ENCODE peak calls at places on chromosomes 1 and 21, in seven cellular contexts. A is activated T-helper 2 cell treated with anti-CD3 and anti-CD28 coated beads, Interferon-gamma antibody, Interleukin-2, Interleukin-4, amounts not matched to agents 10 μg/mL and 5 μg/mL and 100 μg/mL, durations not matched to agents 14 hours and 24 hours and 36 hours; H is heart right ventricle; W is fibroblast of mammary gland; O is right lobe of liver; X is NCI-H460; N is NCI-H2081. Q is an unnamed sample.

GRCh38 chr1:161175771-161176453 is 1.4 kb downstream of the B4GALT3 start:
- DNase-seq in A (no peak), H (no peak), W (no peak), O (peak), X (no peak), N (no peak), Q (no peak)

GRCh38 chr1:169694304-169694703 is 17.1 kb downstream of the SELL start:
- DNase-seq in A (peak), H (no peak), W (no peak), O (no peak), X (no peak), N (no peak), Q (no peak)

GRCh38 chr1:19163261-19163660 is 46.8 kb downstream of the UBR4 start:
- DNase-seq in A (no peak), H (no peak), W (peak), O (no peak), X (no peak), N (no peak), Q (no peak)

GRCh38 chr1:244163861-244164562 is 112.9 kb downstream of the ZBTB18 start:
- DNase-seq in A (no peak), H (peak), W (peak), O (no peak), X (peak), N (no peak), Q (no peak)

GRCh38 chr1:8133190-8133589 is 107.1 kb upstream of the ERRFI1 start:
- DNase-seq in A (no peak), H (no peak), W (no peak), O (no peak), X (no peak), N (no peak), Q (peak)

GRCh38 chr1:77649127-77649526 is 33.3 kb downstream of the ZZZ3 start:
- DNase-seq in A (no peak), H (no peak), W (no peak), O (no peak), X (no peak), N (no peak), Q (no peak)

GRCh38 chr1:163170331-163170730 is 32.4 kb downstream of the RGS5 start:
- DNase-seq in A (no peak), H (no peak), W (peak), O (no peak), X (no peak), N (no peak), Q (no peak)

GRCh38 chr1:84365225-84366221 is 32.8 kb upstream of the DNASE2B start:
- DNase-seq in A (no peak), H (no peak), W (peak), O (no peak), X (peak), N (no peak), Q (no peak)

GRCh38 chr1:26353210-26353859 is 595 bp downstream of the CRYBG2 start:
- DNase-seq in A (no peak), H (no peak), W (no peak), O (no peak), X (no peak), N (no peak), Q (no peak)

GRCh38 chr1:38328278-38329035 is 281.9 kb upstream of the POU3F1 start:
- DNase-seq in A (no peak), H (no peak), W (no peak), O (no peak), X (no peak), N (no peak), Q (no peak)

GRCh38 chr1:157961805-157962762 is 31.4 kb upstream of the KIRREL1 start:
- DNase-seq in A (no peak), H (no peak), W (peak), O (no peak), X (peak), N (no peak), Q (no peak)

GRCh38 chr21:44993321-44994015 is 53.6 kb downstream of the SLX9 start:
- DNase-seq in A (no peak), H (no peak), W (no peak), O (peak), X (no peak), N (no peak), Q (no peak)

GRCh38 chr1:230827801-230828200 is 40.5 kb downstream of the C1orf198 start:
- DNase-seq in A (no peak), H (no peak), W (no peak), O (no peak), X (no peak), N (no peak), Q (no peak)

GRCh38 chr1:112332751-112333150 is 63.3 kb upstream of the CTTNBP2NL start:
- DNase-seq in A (no peak), H (no peak), W (no peak), O (no peak), X (no peak), N (no peak), Q (no peak)

GRCh38 chr1:3058263-3059030 is 10.6 kb upstream of the PRDM16 start:
- DNase-seq in A (no peak), H (no peak), W (no peak), O (no peak), X (no peak), N (no peak), Q (no peak)

GRCh38 chr1:39895731-39896480 is 5.8 kb downstream of the MYCL start:
- DNase-seq in A (no peak), H (no peak), W (peak), O (no peak), X (no peak), N (no peak), Q (no peak)

GRCh38 chr1:153658400-153659174 is at the start of gene SNAPIN:
- DNase-seq in A (peak), H (peak), W (peak), O (peak), X (peak), N (peak), Q (peak)

GRCh38 chr1:17630048-17630830 is 90.7 kb downstream of the ARHGEF10L start:
- DNase-seq in A (no peak), H (peak), W (peak), O (peak), X (no peak), N (no peak), Q (peak)

GRCh38 chr1:71448444-71448843 is 367.6 kb upstream of the ZRANB2 start:
- DNase-seq in A (no peak), H (no peak), W (no peak), O (no peak), X (no peak), N (no peak), Q (no peak)

GRCh38 chr1:152013664-152014237 is 20.1 kb upstream of the S100A10 start:
- DNase-seq in A (peak), H (no peak), W (peak), O (peak), X (no peak), N (no peak), Q (no peak)

Q was measured in uterus.